ENCODE peak calls at places on chromosome 20, in four cellular contexts. T is GM12878, K is SK-N-SH, B is HepG2. H is an unnamed sample.

GRCh38 chr20:20743511-20744169 is 31.2 kb upstream of the RALGAPA2 start:
- DNase-seq in T (no peak), K (no peak), B (peak; percentile 57), H (peak; percentile 56)

GRCh38 chr20:10774357-10774943 is 100.7 kb upstream of the JAG1 start:
- DNase-seq in T (no peak), K (no peak), B (no peak), H (no peak)

GRCh38 chr20:11451793-11452291 is 465.9 kb upstream of the BTBD3 start:
- DNase-seq in K (no peak), T (no peak), B (no peak), H (no peak)

GRCh38 chr20:2131366-2131765 is 29.7 kb downstream of the STK35 start:
- DNase-seq in K (no peak), B (no peak), T (no peak), H (no peak)

GRCh38 chr20:46376196-46376785 is 30.1 kb downstream of the ELMO2 start:
- DNase-seq in B (no peak), T (no peak), K (no peak), H (no peak)

GRCh38 chr20:38770970-38771369 is 22.7 kb downstream of the ACTR5 start:
- DNase-seq in K (no peak), B (no peak), T (no peak), H (no peak)

GRCh38 chr20:623704-624103 is 13.6 kb upstream of the TCF15 start:
- DNase-seq in K (no peak), T (no peak), B (no peak), H (no peak)

GRCh38 chr20:7841967-7842301 is 98.3 kb downstream of the HAO1 start:
- DNase-seq in K (no peak), B (no peak), T (no peak), H (peak; percentile 25)

GRCh38 chr20:38152175-38153010 is 12.7 kb downstream of the TGM2 start:
- DNase-seq in K (peak; percentile 91), T (peak; percentile 25), B (peak; percentile 44), H (no peak)

GRCh38 chr20:47127986-47128385 is 228.5 kb downstream of the ZMYND8 start:
- DNase-seq in B (no peak), T (no peak), K (no peak), H (no peak)

GRCh38 chr20:50146732-50147662 is 6.5 kb downstream of the PEDS1 start:
- DNase-seq in K (no peak), T (peak; percentile 45), B (no peak), H (no peak)

GRCh38 chr20:51573576-51574243 is 31.2 kb upstream of the NFATC2 start:
- DNase-seq in K (no peak), T (no peak), B (no peak), H (no peak)

GRCh38 chr20:32964575-32964974 is 39.7 kb downstream of the SUN5 start:
- DNase-seq in K (no peak), B (no peak), T (no peak), H (no peak)

GRCh38 chr20:2156666-2157624 is 55.3 kb downstream of the STK35 start:
- DNase-seq in T (no peak), K (no peak), B (peak; percentile 64), H (no peak)

GRCh38 chr20:11111191-11111590 is 437.4 kb upstream of the JAG1 start:
- DNase-seq in B (no peak), K (no peak), T (no peak), H (no peak)

GRCh38 chr20:60642048-60642447 is 610.0 kb upstream of the CDH4 start:
- DNase-seq in B (no peak), K (no peak), T (no peak), H (no peak)

GRCh38 chr20:2637246-2637645 is 15.2 kb upstream of the NOP56 start:
- DNase-seq in T (no peak), K (no peak), B (no peak), H (no peak)

GRCh38 chr20:37408202-37408929 is 62.4 kb downstream of the SRC start:
- DNase-seq in K (peak; percentile 75), B (no peak), T (no peak), H (no peak)

GRCh38 chr20:41142914-41143313 is 5.6 kb downstream of the PLCG1 start:
- DNase-seq in T (no peak), B (no peak), K (no peak), H (no peak)

GRCh38 chr20:49890651-49891361 is 24.5 kb downstream of the SPATA2 start:
- DNase-seq in B (no peak), T (no peak), K (peak; percentile 54), H (no peak)

GRCh38 chr20:461254-462198 is 807 bp downstream of the TBC1D20 start:
- DNase-seq in B (no peak), K (no peak), T (no peak), H (peak; percentile 70)

GRCh38 chr20:25024171-25024570 is 31.6 kb upstream of the APMAP start:
- DNase-seq in T (no peak), K (no peak), B (no peak), H (no peak)

GRCh38 chr20:10565191-10565921 is 108.4 kb downstream of the JAG1 start:
- DNase-seq in K (no peak), B (peak; percentile 99), T (no peak), H (no peak)

GRCh38 chr20:957544-957943 is 41.4 kb upstream of the ANGPT4 start:
- DNase-seq in K (no peak), T (no peak), B (no peak), H (no peak)

GRCh38 chr20:58260006-58260405 is 31.6 kb upstream of the ANKRD60 start:
- DNase-seq in K (no peak), T (no peak), B (no peak), H (no peak)

GRCh38 chr20:32488066-32488838 is 96.9 kb downstream of the NOL4L start:
- DNase-seq in T (no peak), B (no peak), K (no peak), H (no peak)

GRCh38 chr20:40991181-40991889 is 37.3 kb upstream of the TOP1 start:
- DNase-seq in T (peak; percentile 99), B (no peak), K (no peak), H (no peak)

GRCh38 chr20:21202284-21202683 is 76.4 kb downstream of the KIZ start:
- DNase-seq in B (peak; percentile 16), T (no peak), K (no peak), H (no peak)

GRCh38 chr20:54149765-54150264 is 24.0 kb downstream of the CYP24A1 start:
- DNase-seq in K (no peak), B (no peak), T (no peak), H (no peak)

GRCh38 chr20:19181552-19181951 is 30.9 kb upstream of the SLC24A3 start:
- DNase-seq in B (no peak), T (peak; percentile 24), K (no peak), H (no peak)

GRCh38 chr20:19172637-19173036 is 39.8 kb upstream of the SLC24A3 start:
- DNase-seq in B (no peak), K (no peak), T (no peak), H (no peak)

GRCh38 chr20:19176483-19176882 is 36.0 kb upstream of the SLC24A3 start:
- DNase-seq in T (no peak), B (no peak), K (no peak), H (no peak)
- TF ChIP-seq TCF12 in T (no peak), B (no peak), K (no peak), H (no peak)

GRCh38 chr20:62824476-62825287 is 7.8 kb downstream of the COL9A3 start:
- DNase-seq in T (no peak), K (peak; percentile 85), B (peak; percentile 62), H (peak; percentile 54)
- TF ChIP-seq TCF12 in T (no peak), K (no peak), B (no peak), H (no peak)

GRCh38 chr20:48828734-48829460 is 1.1 kb upstream of the PREX1 start:
- DNase-seq in T (no peak), B (no peak), K (peak; percentile 37), H (no peak)
- TF ChIP-seq TCF12 in T (no peak), B (no peak), K (no peak), H (no peak)

GRCh38 chr20:35283441-35284266 is 918 bp downstream of the EIF6 start:
- DNase-seq in K (no peak), T (no peak), B (no peak), H (no peak)
- TF ChIP-seq TCF12 in K (no peak), T (no peak), B (no peak), H (no peak)

DNA sequence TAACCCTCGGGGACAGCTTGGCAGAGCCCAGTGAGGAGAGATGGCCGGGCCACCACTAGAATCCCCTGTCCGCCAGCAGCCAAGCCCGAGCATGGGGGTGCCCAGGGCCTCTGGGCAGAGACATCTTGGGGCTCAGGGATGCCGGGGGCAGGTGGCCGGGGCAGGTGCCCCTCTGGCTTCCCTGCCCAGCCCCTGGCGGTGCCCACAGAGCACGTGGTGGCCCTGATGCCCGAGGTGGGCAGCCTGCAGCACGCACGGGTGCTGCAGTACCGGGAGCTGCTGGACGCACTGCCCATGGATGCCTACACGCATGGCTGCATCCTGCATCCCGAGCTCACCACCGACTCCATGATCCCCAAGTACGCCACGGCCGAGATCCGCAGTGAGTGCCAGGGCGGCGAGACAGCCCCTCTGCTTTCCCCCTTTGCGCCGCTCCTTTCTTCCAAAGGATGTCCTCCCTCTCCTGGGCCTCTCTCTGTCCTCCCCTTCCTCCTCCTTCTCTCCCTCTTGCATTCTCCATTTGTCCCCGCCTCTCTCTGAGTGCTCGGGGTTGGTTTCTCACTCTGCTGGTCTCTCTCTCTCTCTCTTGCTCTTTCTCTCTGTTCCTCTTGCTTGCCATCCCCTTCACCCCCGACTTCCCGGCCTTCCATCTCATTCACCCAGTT is 11.2 kb downstream of the GDAP1L1 start:
- DNase-seq in T (no peak), K (no peak), B (no peak), H (no peak)
- TF ChIP-seq TCF12 in T (no peak), K (no peak), B (no peak), H (no peak)

GRCh38 chr20:44700306-44700705 is 14.9 kb upstream of the CCN5 start:
- DNase-seq in K (no peak), B (no peak), T (no peak), H (no peak)
- TF ChIP-seq TCF12 in K (no peak), B (no peak), T (no peak), H (no peak)

DNA sequence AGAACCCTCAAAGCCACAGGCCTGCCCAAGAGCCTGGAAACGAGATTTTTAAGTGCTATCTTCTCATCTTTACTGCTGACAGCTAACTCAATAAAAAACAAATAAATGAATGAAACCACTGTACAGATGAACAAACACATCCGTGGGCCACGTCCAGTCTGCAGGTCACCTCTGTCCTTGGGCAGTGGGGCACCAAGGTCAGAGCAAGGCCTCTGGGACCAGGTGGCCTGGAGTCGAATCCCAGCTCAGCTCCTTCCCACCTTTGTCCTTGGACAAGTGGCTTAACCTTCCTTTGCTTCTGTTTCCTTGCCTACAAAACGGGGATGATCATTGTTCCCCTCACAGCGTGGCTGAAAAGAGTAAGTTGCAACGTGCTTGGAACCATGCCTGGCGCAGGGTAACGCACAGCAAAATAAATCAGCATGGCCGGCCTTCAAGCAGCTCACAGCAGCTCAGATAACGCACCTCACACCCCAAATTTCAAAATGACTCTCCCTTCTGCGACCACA is 35.8 kb downstream of the RRBP1 start:
- DNase-seq in B (peak; percentile 31), T (no peak), K (peak; percentile 66), H (no peak)
- TF ChIP-seq TCF12 in B (no peak), T (no peak), K (no peak), H (no peak)